ENCODE peak calls at places on chromosomes 6 and 20, in eight cellular contexts. V is Peyer's patch; L is effector memory CD4-positive, alpha-beta T cell; Y is upper lobe of left lung; W is endodermal cell; H is neural progenitor cell; T is CD8-positive, alpha-beta T cell; J is lung. R is an unnamed sample.
A peak's percentile ranks its signal among the peaks of the same experiment; 100 is the strongest.

GRCh38 chr20:3696200-3696599 is 14.4 kb upstream of the ADAM33 start:
- DNase-seq in V (no peak), L (no peak), Y (no peak), W (peak; percentile 65), H (no peak), T (no peak), J (no peak), R (no peak)

GRCh38 chr20:32508775-32509119 is 76.4 kb downstream of the NOL4L start:
- DNase-seq in V (no peak), L (no peak), Y (no peak), W (peak; percentile 42), H (no peak), T (no peak), J (no peak), R (no peak)

GRCh38 chr6:157410088-157410487 is 29.1 kb downstream of the ZDHHC14 start:
- DNase-seq in V (no peak), L (no peak), Y (no peak), W (no peak), H (no peak), T (no peak), J (no peak), R (no peak)

GRCh38 chr6:106192824-106193223 is 106.7 kb downstream of the PRDM1 start:
- DNase-seq in V (no peak), L (no peak), Y (no peak), W (no peak), H (no peak), T (no peak), J (no peak), R (no peak)

GRCh38 chr20:32709528-32710121 is 33.6 kb downstream of the COMMD7 start:
- DNase-seq in V (no peak), L (no peak), Y (no peak), W (no peak), H (no peak), T (no peak), J (no peak), R (no peak)

GRCh38 chr6:154614101-154614500 is 103.6 kb upstream of the CNKSR3 start:
- DNase-seq in V (no peak), L (no peak), Y (no peak), W (no peak), H (no peak), T (no peak), J (no peak), R (no peak)

GRCh38 chr6:87407896-87408720 is at the start of gene CFAP206:
- DNase-seq in V (peak; percentile 77), L (peak; percentile 66), Y (peak; percentile 94), W (peak; percentile 93), H (peak; percentile 96), T (peak; percentile 76), J (peak; percentile 75), R (peak; percentile 92)

GRCh38 chr20:15642099-15642498 is 931.1 kb downstream of the KIF16B start:
- DNase-seq in V (no peak), L (no peak), Y (no peak), W (no peak), H (no peak), T (no peak), J (no peak), R (no peak)

GRCh38 chr6:2524090-2524489 is 226.6 kb downstream of the MYLK4 start:
- DNase-seq in V (no peak), L (no peak), Y (no peak), W (peak; percentile 53), H (no peak), T (no peak), J (no peak), R (no peak)

GRCh38 chr6:116475151-116475550 is 14.0 kb downstream of the CALHM6 start:
- DNase-seq in V (no peak), L (no peak), Y (no peak), W (no peak), H (no peak), T (no peak), J (no peak), R (no peak)

GRCh38 chr6:149410557-149410956 is 10.5 kb downstream of the SUMO4 start:
- DNase-seq in V (no peak), L (no peak), Y (no peak), W (no peak), H (no peak), T (no peak), J (no peak), R (no peak)

GRCh38 chr6:46931416-46931815 is 9.7 kb upstream of the ADGRF5 start:
- DNase-seq in V (no peak), L (no peak), Y (no peak), W (no peak), H (no peak), T (no peak), J (no peak), R (no peak)

GRCh38 chr6:1518855-1519254 is 90.9 kb upstream of the FOXC1 start:
- DNase-seq in V (no peak), L (no peak), Y (no peak), W (no peak), H (no peak), T (no peak), J (no peak), R (no peak)

GRCh38 chr6:149403534-149403933 is 3.5 kb downstream of the SUMO4 start:
- DNase-seq in V (no peak), L (no peak), Y (no peak), W (no peak), H (no peak), T (no peak), J (no peak), R (no peak)

GRCh38 chr20:58025233-58025632 is 203.2 kb downstream of the ANKRD60 start:
- DNase-seq in V (no peak), L (no peak), Y (no peak), W (no peak), H (no peak), T (no peak), J (no peak), R (peak; percentile 48)

GRCh38 chr6:41332241-41332640 is 3.2 kb upstream of the NCR2 start:
- DNase-seq in V (no peak), L (no peak), Y (no peak), W (no peak), H (no peak), T (no peak), J (no peak), R (peak; percentile 74)

GRCh38 chr20:10185741-10186558 is 32.7 kb upstream of the SNAP25 start:
- DNase-seq in V (no peak), L (no peak), Y (no peak), W (no peak), H (no peak), T (no peak), J (no peak), R (no peak)

GRCh38 chr6:120526576-120526975 is 807.7 kb downstream of the TBC1D32 start:
- DNase-seq in V (no peak), L (no peak), Y (no peak), W (no peak), H (no peak), T (no peak), J (no peak), R (no peak)

GRCh38 chr20:300345-300744 is 3.0 kb downstream of the ZCCHC3 start:
- DNase-seq in V (no peak), L (no peak), Y (no peak), W (peak; percentile 86), H (no peak), T (no peak), J (no peak), R (no peak)
- H3K27ac ChIP-seq in V (no peak overlapping the region), L (no peak overlapping the region), Y (peak overlapping the region; percentile 70), W (peak overlapping the region; percentile 58), H (no peak overlapping the region), T (no peak overlapping the region), J (no peak overlapping the region), R (peak overlapping the region; percentile 99)

DNA sequence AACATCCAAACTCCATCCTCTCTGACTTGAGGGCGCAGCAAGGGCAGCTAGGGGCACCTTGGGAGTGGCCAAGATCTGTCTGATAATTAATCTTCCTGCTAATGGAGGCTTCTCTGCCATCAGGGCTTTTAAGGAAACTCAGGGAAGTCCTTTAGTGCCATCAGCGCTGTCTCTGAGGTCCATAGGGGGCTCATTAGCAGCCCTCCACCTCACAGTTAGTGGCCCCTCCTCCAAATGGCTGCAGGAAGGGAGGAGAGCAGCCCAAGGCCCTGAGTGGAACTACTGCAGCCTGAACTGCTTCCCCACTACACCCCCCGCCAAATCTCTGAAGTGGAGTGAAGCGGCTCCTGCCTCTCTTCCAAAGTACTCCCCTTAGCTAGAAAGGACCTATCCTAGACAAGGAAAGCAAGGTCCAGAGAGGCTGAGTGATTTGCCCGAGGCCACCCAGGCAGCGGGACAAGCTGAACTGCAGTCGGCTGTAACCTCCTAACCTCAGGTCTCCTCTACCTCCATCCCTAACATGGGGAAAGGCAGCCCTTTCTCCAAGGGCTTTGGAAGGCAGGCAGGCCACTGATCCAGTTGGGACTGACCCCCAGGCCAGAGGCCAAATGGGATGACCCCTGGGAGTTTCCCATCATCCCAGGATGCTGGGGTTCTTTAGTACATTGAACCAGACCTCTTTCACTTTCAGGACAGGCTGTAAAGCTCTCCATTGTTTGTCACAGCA is 39.5 kb upstream of the ZFAND3 start:
- DNase-seq in V (no peak), L (no peak), Y (no peak), W (peak; percentile 69), H (peak; percentile 42), T (no peak), J (no peak), R (no peak)
- H3K27me3 ChIP-seq in V (no peaks in the 10 kb centered on the region), L (no peaks in the 10 kb centered on the region), Y (no peaks in the 10 kb centered on the region), W (peaks cover 15% of the 10 kb centered on the region), H (peaks cover 23% of the 10 kb centered on the region), T (no peaks in the 10 kb centered on the region), J (no peaks in the 10 kb centered on the region), R (peaks cover 8% of the 10 kb centered on the region)

GRCh38 chr6:27092316-27092692 is 155.2 kb upstream of the PRSS16 start:
- DNase-seq in V (no peak), L (no peak), Y (no peak), W (no peak), H (no peak), T (no peak), J (no peak), R (no peak)
- H3K27ac ChIP-seq in V (no peak overlapping the region), L (no peak overlapping the region), Y (no peak overlapping the region), W (no peak overlapping the region), H (no peak overlapping the region), T (no peak overlapping the region), J (no peak overlapping the region), R (no peak overlapping the region)

GRCh38 chr6:5663739-5664138 is 343.0 kb downstream of the NRN1 start:
- DNase-seq in V (no peak), L (no peak), Y (no peak), W (no peak), H (no peak), T (no peak), J (no peak), R (no peak)

GRCh38 chr6:5663256-5663655 is 343.5 kb downstream of the NRN1 start:
- DNase-seq in V (no peak), L (no peak), Y (no peak), W (no peak), H (no peak), T (no peak), J (no peak), R (no peak)

GRCh38 chr6:5665173-5665572 is 341.6 kb downstream of the NRN1 start:
- DNase-seq in V (peak; percentile 69), L (no peak), Y (no peak), W (no peak), H (no peak), T (peak; percentile 28), J (no peak), R (peak; percentile 86)

GRCh38 chr6:5660772-5661171 is 346.0 kb downstream of the NRN1 start:
- DNase-seq in V (no peak), L (no peak), Y (no peak), W (peak; percentile 62), H (no peak), T (no peak), J (no peak), R (no peak)

DNA sequence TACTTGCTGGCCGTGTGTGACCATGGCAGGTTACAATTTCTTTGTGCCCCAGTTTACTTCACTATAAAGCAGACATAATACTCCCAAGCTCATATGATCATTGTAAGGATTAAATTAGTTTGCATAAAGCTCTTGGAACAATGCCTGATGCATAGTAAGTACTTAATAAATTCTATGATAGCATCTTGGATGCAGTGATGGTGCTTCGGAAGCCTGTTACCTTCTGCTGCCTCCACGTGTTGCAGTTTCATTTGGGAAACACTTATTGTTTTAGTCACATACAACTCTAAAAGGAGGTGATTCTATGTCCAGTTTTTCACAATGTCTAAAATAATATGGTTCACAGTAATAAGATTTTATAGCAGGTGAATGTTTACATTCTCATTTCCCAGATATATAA is 343.9 kb downstream of the NRN1 start:
- DNase-seq in V (no peak), L (no peak), Y (no peak), W (no peak), H (no peak), T (no peak), J (no peak), R (no peak)
- H3K27me3 ChIP-seq in V (no peaks in the 10 kb centered on the region), L (no peaks in the 10 kb centered on the region), Y (no peaks in the 10 kb centered on the region), W (no peaks in the 10 kb centered on the region), H (no peaks in the 10 kb centered on the region), T (no peaks in the 10 kb centered on the region), J (no peaks in the 10 kb centered on the region), R (no peaks in the 10 kb centered on the region)

R was measured in spleen.